ENCODE peak calls at places on chromosome 4, in five cellular contexts. T is choroid plexus epithelial cell; X is left lung; C is stimulated activated CD4-positive, alpha-beta T cell treated with anti-CD3 and anti-CD28 coated beads, TNF-alpha, amount 100 ng/mL, for 1 hour; O is upper lobe of right lung. S is an unnamed sample.

GRCh38 chr4:6956434-6957147 is 47.0 kb downstream of the TBC1D14 start:
- DNase-seq in T (no peak), X (no peak), C (no peak), O (peak), S (no peak)

GRCh38 chr4:111806331-111806730 is 338.9 kb upstream of the FAM241A start:
- DNase-seq in T (no peak), X (no peak), C (no peak), O (no peak), S (no peak)

GRCh38 chr4:38150021-38150671 is 189.9 kb downstream of the PTTG2 start:
- DNase-seq in T (peak), X (no peak), C (no peak), O (no peak), S (no peak)

GRCh38 chr4:8217246-8217511 is 18.1 kb downstream of the SH3TC1 start:
- DNase-seq in T (no peak), X (no peak), C (no peak), O (no peak), S (no peak)

GRCh38 chr4:80014531-80014930 is 58.5 kb downstream of the ANTXR2 start:
- DNase-seq in T (peak), X (no peak), C (no peak), O (no peak), S (no peak)

GRCh38 chr4:75497133-75497532 is 17.1 kb downstream of the RCHY1 start:
- DNase-seq in T (peak), X (no peak), C (no peak), O (no peak), S (no peak)

GRCh38 chr4:75142377-75142776 is 209.5 kb downstream of the PARM1 start:
- DNase-seq in T (no peak), X (no peak), C (no peak), O (no peak), S (no peak)

GRCh38 chr4:54067163-54067562 is 2.8 kb upstream of the CHIC2 start:
- DNase-seq in T (peak), X (no peak), C (no peak), O (no peak), S (no peak)

GRCh38 chr4:7904108-7904516 is 35.5 kb downstream of the AFAP1 start:
- DNase-seq in T (peak), X (no peak), C (no peak), O (no peak), S (no peak)

GRCh38 chr4:76540496-76540895 is 105.5 kb downstream of the SHROOM3 start:
- DNase-seq in T (no peak), X (no peak), C (no peak), O (no peak), S (no peak)

GRCh38 chr4:26943391-26943790 is 82.8 kb downstream of the STIM2 start:
- DNase-seq in T (no peak), X (no peak), C (no peak), O (no peak), S (no peak)

GRCh38 chr4:170122252-170122651 is 32.5 kb upstream of the AADAT start:
- DNase-seq in T (no peak), X (no peak), C (no peak), O (no peak), S (no peak)

GRCh38 chr4:7154351-7154981 is 37.9 kb upstream of the SORCS2 start:
- DNase-seq in T (no peak), X (no peak), C (no peak), O (peak), S (no peak)

GRCh38 chr4:119493419-119493818 is 135.2 kb downstream of the PDE5A start:
- DNase-seq in T (peak), X (no peak), C (no peak), O (no peak), S (no peak)

GRCh38 chr4:88962430-88962829 is 94.6 kb downstream of the FAM13A start:
- DNase-seq in T (no peak), X (no peak), C (no peak), O (no peak), S (peak)

GRCh38 chr4:3879681-3880594 is 113.8 kb downstream of the ADRA2C start:
- DNase-seq in T (no peak), X (no peak), C (no peak), O (peak), S (no peak)

GRCh38 chr4:13201241-13201640 is 282.9 kb downstream of the RAB28 start:
- DNase-seq in T (no peak), X (no peak), C (no peak), O (no peak), S (no peak)

GRCh38 chr4:106687026-106687425 is 318.4 kb upstream of the GIMD1 start:
- DNase-seq in T (peak), X (no peak), C (no peak), O (no peak), S (no peak)

GRCh38 chr4:182504440-182504839 is 261.2 kb downstream of the TENM3 start:
- DNase-seq in T (no peak), X (no peak), C (no peak), O (no peak), S (no peak)

GRCh38 chr4:150401083-150401687 is 180.8 kb upstream of the MAB21L2 start:
- DNase-seq in T (no peak), X (no peak), C (no peak), O (no peak), S (no peak)

GRCh38 chr4:98939892-98940298 is 11.0 kb upstream of the EIF4E start:
- DNase-seq in T (peak), X (no peak), C (no peak), O (no peak), S (no peak)

GRCh38 chr4:183906736-183907651 is 1.9 kb downstream of the STOX2 start:
- DNase-seq in T (no peak), X (no peak), C (no peak), O (peak), S (peak)

GRCh38 chr4:107658400-107659326 is 61.4 kb downstream of the PAPSS1 start:
- DNase-seq in T (peak), X (no peak), C (no peak), O (no peak), S (no peak)

GRCh38 chr4:177229331-177229730 is 80.3 kb upstream of the NEIL3 start:
- DNase-seq in T (peak), X (no peak), C (no peak), O (no peak), S (no peak)

GRCh38 chr4:102250341-102250740 is 94.9 kb downstream of the SLC39A8 start:
- DNase-seq in T (no peak), X (no peak), C (no peak), O (no peak), S (no peak)

GRCh38 chr4:114598191-114599121 is at the start of gene UGT8:
- DNase-seq in T (peak), X (peak), C (no peak), O (peak), S (peak)

GRCh38 chr4:147910315-147910714 is 178.4 kb downstream of the ARHGAP10 start:
- DNase-seq in T (no peak), X (no peak), C (no peak), O (no peak), S (no peak)

GRCh38 chr4:182978152-182978827 is 61.1 kb upstream of the DCTD start:
- DNase-seq in T (peak), X (no peak), C (no peak), O (no peak), S (peak)

GRCh38 chr4:185309770-185310169 is 86.0 kb downstream of the LRP2BP start:
- DNase-seq in T (no peak), X (no peak), C (no peak), O (no peak), S (no peak)

GRCh38 chr4:113406723-113407016 is 354.9 kb downstream of the CAMK2D start:
- DNase-seq in T (no peak), X (no peak), C (no peak), O (no peak), S (no peak)

GRCh38 chr4:5632571-5632970 is 75.8 kb downstream of the EVC2 start:
- DNase-seq in T (no peak), X (no peak), C (no peak), O (no peak), S (no peak)

GRCh38 chr4:140080883-140081282 is 73.1 kb downstream of the MAML3 start:
- DNase-seq in T (no peak), X (no peak), C (no peak), O (no peak), S (no peak)

GRCh38 chr4:137960371-137961050 is 281.6 kb downstream of the SLC7A11 start:
- DNase-seq in T (peak), X (no peak), C (no peak), O (no peak), S (no peak)

GRCh38 chr4:168485511-168485910 is 5.2 kb upstream of the DDX60L start:
- DNase-seq in T (no peak), X (no peak), C (no peak), O (no peak), S (no peak)